ENCODE peak calls at places on chromosome 4, in seven cellular contexts. K is A549, C is ovary, V is ascending aorta, Q is uterus, B is IMR-90, X is mammary epithelial cell. O is an unnamed sample. For H3K9me3 and H3K4me1, the result is how much of the 10 kb centered on the place peaks cover.

GRCh38 chr4:124931050-124931449 is 218.5 kb upstream of the ANKRD50 start:
- DNase-seq in K (no peak), C (no peak), V (no peak), Q (no peak), B (peak), X (no peak), O (no peak)

GRCh38 chr4:4866833-4867744 is 7.6 kb downstream of the MSX1 start:
- DNase-seq in K (no peak), C (no peak), V (no peak), Q (peak), B (no peak), X (no peak), O (no peak)

GRCh38 chr4:11700751-11701226 is 272.1 kb upstream of the HS3ST1 start:
- DNase-seq in K (no peak), C (no peak), V (no peak), Q (no peak), B (peak), X (peak), O (no peak)

GRCh38 chr4:40307627-40308497 is 27.3 kb upstream of the CHRNA9 start:
- DNase-seq in K (no peak), C (no peak), V (no peak), Q (no peak), B (no peak), X (no peak), O (no peak)

GRCh38 chr4:163554870-163555465 is 60.5 kb downstream of the TMA16 start:
- DNase-seq in K (no peak), C (no peak), V (no peak), Q (no peak), B (peak), X (peak), O (peak)

GRCh38 chr4:10457255-10457801 is at the start of gene ZNF518B:
- DNase-seq in K (peak), C (peak), V (no peak), Q (peak), B (peak), X (peak), O (peak)

GRCh38 chr4:95694411-95694810 is 145.5 kb upstream of the PDHA2 start:
- DNase-seq in K (no peak), C (no peak), V (no peak), Q (no peak), B (no peak), X (peak), O (no peak)

GRCh38 chr4:1644906-1645657 is 39.0 kb downstream of the FAM53A start:
- DNase-seq in K (no peak), C (no peak), V (no peak), Q (peak), B (no peak), X (peak), O (no peak)

GRCh38 chr4:56414135-56414675 is 21.2 kb downstream of the PPAT start:
- DNase-seq in K (no peak), C (no peak), V (no peak), Q (no peak), B (peak), X (peak), O (no peak)

GRCh38 chr4:189059996-189060570 is 880.6 kb upstream of the FRG1 start:
- DNase-seq in K (no peak), C (no peak), V (no peak), Q (no peak), B (no peak), X (no peak), O (no peak)

GRCh38 chr4:180828455-180829018 is 1414.7 kb upstream of the TENM3 start:
- DNase-seq in K (peak), C (no peak), V (no peak), Q (no peak), B (peak), X (peak), O (peak)

GRCh38 chr4:109121561-109121960 is 180.9 kb downstream of the COL25A1 start:
- DNase-seq in K (no peak), C (no peak), V (no peak), Q (no peak), B (no peak), X (no peak), O (no peak)

GRCh38 chr4:39044947-39045734 is 12.9 kb upstream of the TMEM156 start:
- DNase-seq in K (peak), C (peak), V (no peak), Q (no peak), B (no peak), X (peak), O (peak)

GRCh38 chr4:30839583-30840520 is 119.7 kb downstream of the PCDH7 start:
- DNase-seq in K (no peak), C (no peak), V (no peak), Q (no peak), B (peak), X (peak), O (no peak)

GRCh38 chr4:123443401-123444297 is 47.1 kb downstream of the SPRY1 start:
- DNase-seq in K (no peak), C (no peak), V (no peak), Q (no peak), B (peak), X (no peak), O (no peak)

GRCh38 chr4:154277164-154277563 is 214.4 kb downstream of the DCHS2 start:
- DNase-seq in K (no peak), C (no peak), V (no peak), Q (no peak), B (no peak), X (peak), O (no peak)

GRCh38 chr4:145541266-145541770 is 59.7 kb downstream of the SMAD1 start:
- DNase-seq in K (no peak), C (no peak), V (no peak), Q (no peak), B (no peak), X (peak), O (no peak)

GRCh38 chr4:95048296-95048695 is 290.5 kb downstream of the BMPR1B start:
- DNase-seq in K (no peak), C (no peak), V (no peak), Q (no peak), B (no peak), X (no peak), O (no peak)

GRCh38 chr4:107721436-107722090 is 1.5 kb upstream of the PAPSS1 start:
- DNase-seq in K (no peak), C (peak), V (no peak), Q (no peak), B (no peak), X (no peak), O (no peak)

GRCh38 chr4:10078481-10079233 is 37.9 kb downstream of the WDR1 start:
- DNase-seq in K (no peak), C (no peak), V (no peak), Q (no peak), B (no peak), X (no peak), O (no peak)

GRCh38 chr4:68361146-68361589 is 11.3 kb upstream of the YTHDC1 start:
- DNase-seq in K (peak), C (no peak), V (no peak), Q (no peak), B (peak), X (peak), O (peak)

GRCh38 chr4:7581477-7581876 is 146.7 kb upstream of the PSAPL1 start:
- DNase-seq in K (peak), C (peak), V (no peak), Q (no peak), B (peak), X (no peak), O (no peak)

GRCh38 chr4:8615366-8615765 is 22.8 kb downstream of the CPZ start:
- DNase-seq in K (no peak), C (peak), V (no peak), Q (no peak), B (no peak), X (no peak), O (no peak)

GRCh38 chr4:148653681-148654080 is 211.5 kb upstream of the NR3C2 start:
- DNase-seq in K (no peak), C (no peak), V (no peak), Q (no peak), B (no peak), X (no peak), O (no peak)

GRCh38 chr4:180486342-180486741 is 1756.9 kb upstream of the TENM3 start:
- DNase-seq in K (no peak), C (no peak), V (no peak), Q (no peak), B (no peak), X (no peak), O (no peak)

GRCh38 chr4:163866728-163867313 is 372.3 kb downstream of the TMA16 start:
- DNase-seq in K (no peak), C (no peak), V (no peak), Q (no peak), B (peak), X (peak), O (no peak)

GRCh38 chr4:46386570-46386969 is 3.4 kb downstream of the GABRA2 start:
- DNase-seq in K (no peak), C (no peak), V (no peak), Q (no peak), B (no peak), X (no peak), O (no peak)

GRCh38 chr4:11299016-11299415 is 129.7 kb downstream of the HS3ST1 start:
- DNase-seq in K (no peak), C (no peak), V (no peak), Q (no peak), B (no peak), X (peak), O (no peak)

GRCh38 chr4:119103263-119103662 is 32.4 kb upstream of the MYOZ2 start:
- DNase-seq in K (peak), C (no peak), V (no peak), Q (no peak), B (peak), X (peak), O (peak)

GRCh38 chr4:150236626-150237025 is 158.4 kb downstream of the DCLK2 start:
- DNase-seq in K (peak), C (no peak), V (no peak), Q (no peak), B (peak), X (no peak), O (no peak)

GRCh38 chr4:53019485-53020382 is 157.6 kb downstream of the RASL11B start:
- DNase-seq in K (peak), C (no peak), V (no peak), Q (peak), B (peak), X (peak), O (no peak)

GRCh38 chr4:188262464-188262863 is 123.2 kb downstream of the TRIML1 start:
- DNase-seq in K (peak), C (no peak), V (no peak), Q (no peak), B (peak), X (peak), O (no peak)

GRCh38 chr4:97395980-97396562 is 747.2 kb downstream of the STPG2 start:
- DNase-seq in K (peak), C (no peak), V (no peak), Q (no peak), B (no peak), X (no peak), O (no peak)

GRCh38 chr4:1017706-1018105 is 6.3 kb downstream of the FGFRL1 start:
- DNase-seq in K (no peak), C (no peak), V (no peak), Q (no peak), B (no peak), X (no peak), O (no peak)

GRCh38 chr4:127203561-127204260 is 429.0 kb upstream of the INTU start:
- DNase-seq in K (no peak), C (no peak), V (no peak), Q (no peak), B (peak), X (peak), O (no peak)

GRCh38 chr4:86661006-86661405 is 66.9 kb downstream of the PTPN13 start:
- DNase-seq in K (no peak), C (no peak), V (no peak), Q (no peak), B (no peak), X (no peak), O (no peak)

GRCh38 chr4:147683172-147683571 is 791 bp downstream of the PRMT9 start:
- DNase-seq in K (no peak), C (no peak), V (no peak), Q (no peak), B (peak), X (peak), O (no peak)

GRCh38 chr4:153084939-153085630 is 119.2 kb upstream of the TRIM2 start:
- DNase-seq in K (peak), C (peak), V (no peak), Q (peak), B (peak), X (peak), O (peak)

GRCh38 chr4:13088726-13089658 is 395.1 kb downstream of the RAB28 start:
- DNase-seq in K (no peak), C (no peak), V (no peak), Q (no peak), B (no peak), X (no peak), O (no peak)

GRCh38 chr4:24956763-24957162 is 43.9 kb upstream of the CCDC149 start:
- DNase-seq in K (no peak), C (no peak), V (no peak), Q (no peak), B (no peak), X (no peak), O (no peak)

GRCh38 chr4:24949970-24950369 is 37.1 kb upstream of the CCDC149 start:
- DNase-seq in K (no peak), C (no peak), V (no peak), Q (no peak), B (no peak), X (no peak), O (no peak)

GRCh38 chr4:24956091-24956490 is 43.2 kb upstream of the CCDC149 start:
- DNase-seq in K (no peak), C (no peak), V (no peak), Q (no peak), B (no peak), X (no peak), O (no peak)

DNA sequence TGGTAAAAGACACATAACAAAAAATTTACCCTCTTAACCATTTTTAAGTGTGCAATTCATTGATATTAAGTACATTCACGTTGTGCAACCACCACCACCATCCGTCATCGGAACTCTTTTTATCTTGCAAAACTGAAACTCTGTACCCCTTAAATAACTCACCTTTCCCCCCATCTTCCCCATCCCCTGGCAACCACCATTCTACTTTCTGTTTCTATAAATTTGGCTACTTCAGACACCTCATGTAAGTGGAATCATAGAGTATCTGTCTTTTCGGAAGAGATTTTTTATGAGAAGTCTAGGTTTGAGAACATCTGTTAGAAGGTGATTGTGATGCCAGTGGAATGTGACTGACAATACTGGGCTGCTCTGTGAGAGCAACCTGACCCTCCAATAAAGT is 39.8 kb upstream of the CCDC149 start:
- DNase-seq in K (no peak), C (no peak), V (no peak), Q (no peak), B (no peak), X (no peak), O (no peak)
- H3K9me3 ChIP-seq in K (under half), C (under half), V (under half), Q (under half), B (under half), X (under half), O (under half)

DNA sequence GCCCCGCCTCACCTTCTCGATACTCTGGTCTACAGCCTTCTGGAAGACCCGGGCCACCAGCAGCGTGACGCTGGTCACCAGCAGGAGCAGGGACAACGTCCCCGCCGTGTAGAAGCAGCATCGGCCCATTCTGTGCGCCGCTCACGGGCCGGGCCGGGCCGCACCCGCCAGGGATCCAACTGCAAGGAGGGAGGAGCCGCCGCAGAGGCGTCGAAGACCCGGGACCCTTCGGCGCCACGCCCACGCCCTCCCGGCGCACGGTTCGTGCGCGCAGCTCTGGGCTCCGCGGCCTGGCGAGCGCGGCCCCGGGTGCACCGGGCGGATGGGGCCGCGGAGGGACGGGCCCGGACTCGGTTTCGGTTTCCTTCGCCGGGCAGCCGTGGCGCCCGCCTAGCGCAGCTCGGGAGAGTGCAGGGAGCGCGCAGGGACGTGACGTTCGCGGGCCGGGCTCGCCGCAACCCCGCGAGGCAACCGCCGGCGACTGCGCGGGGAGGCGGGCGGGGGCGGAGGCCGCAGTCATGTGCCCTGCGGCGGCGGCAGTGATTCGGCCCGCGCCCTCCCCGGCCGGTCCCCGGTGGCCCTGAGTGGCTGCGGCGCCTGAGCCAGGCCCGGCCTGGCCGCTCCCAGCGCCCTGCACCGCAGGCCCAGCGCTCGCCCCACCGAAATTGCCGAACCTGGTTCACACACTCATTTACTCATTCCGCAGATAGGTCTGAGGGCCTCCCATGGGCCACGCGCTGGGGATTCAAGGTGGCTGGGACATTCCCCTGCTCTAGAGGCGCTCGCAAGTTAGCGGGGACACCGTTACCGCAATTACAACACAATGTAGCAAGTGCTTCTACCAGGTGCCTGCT is at the start of gene SCARB2:
- DNase-seq in K (peak), C (peak), V (peak), Q (peak), B (peak), X (peak), O (peak)
- H3K4me1 ChIP-seq in K (under half), C (under half), V (under half), Q (under half), B (under half), X (under half), O (under half)

DNA sequence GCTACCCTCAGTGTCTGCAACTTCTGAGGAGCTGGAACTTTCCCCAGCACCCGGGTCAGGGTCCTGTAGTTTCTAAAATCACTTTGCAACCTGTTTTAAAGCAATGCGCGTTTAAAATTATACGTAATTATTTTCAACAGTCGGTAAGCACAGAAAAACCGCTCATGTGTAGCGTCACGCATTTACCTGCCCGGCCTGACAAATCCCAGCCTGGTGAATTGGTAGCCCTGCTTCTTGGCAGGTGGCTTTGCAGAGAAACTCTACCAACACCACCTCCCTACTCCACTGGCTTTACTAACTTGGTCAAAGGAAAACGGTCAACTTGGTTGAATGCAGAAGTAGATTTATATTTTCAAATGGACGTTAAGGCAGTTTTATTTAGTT is 651 bp downstream of the BANK1 start:
- DNase-seq in K (peak), C (no peak), V (no peak), Q (no peak), B (no peak), X (no peak), O (no peak)
- H3K27ac ChIP-seq in K (peak), C (no peak), V (no peak), Q (no peak), B (no peak), X (no peak), O (no peak)

GRCh38 chr4:110614173-110614948 is 8.5 kb downstream of the PITX2 start:
- DNase-seq in K (no peak), C (no peak), V (no peak), Q (no peak), B (no peak), X (no peak), O (no peak)

GRCh38 chr4:110616162-110617062 is 6.5 kb downstream of the PITX2 start:
- DNase-seq in K (no peak), C (no peak), V (no peak), Q (no peak), B (no peak), X (no peak), O (no peak)

GRCh38 chr4:110614981-110615365 is 7.9 kb downstream of the PITX2 start:
- DNase-seq in K (no peak), C (no peak), V (no peak), Q (no peak), B (no peak), X (no peak), O (no peak)

GRCh38 chr4:110617095-110617494 is 5.8 kb downstream of the PITX2 start:
- DNase-seq in K (no peak), C (no peak), V (no peak), Q (no peak), B (no peak), X (no peak), O (no peak)

DNA sequence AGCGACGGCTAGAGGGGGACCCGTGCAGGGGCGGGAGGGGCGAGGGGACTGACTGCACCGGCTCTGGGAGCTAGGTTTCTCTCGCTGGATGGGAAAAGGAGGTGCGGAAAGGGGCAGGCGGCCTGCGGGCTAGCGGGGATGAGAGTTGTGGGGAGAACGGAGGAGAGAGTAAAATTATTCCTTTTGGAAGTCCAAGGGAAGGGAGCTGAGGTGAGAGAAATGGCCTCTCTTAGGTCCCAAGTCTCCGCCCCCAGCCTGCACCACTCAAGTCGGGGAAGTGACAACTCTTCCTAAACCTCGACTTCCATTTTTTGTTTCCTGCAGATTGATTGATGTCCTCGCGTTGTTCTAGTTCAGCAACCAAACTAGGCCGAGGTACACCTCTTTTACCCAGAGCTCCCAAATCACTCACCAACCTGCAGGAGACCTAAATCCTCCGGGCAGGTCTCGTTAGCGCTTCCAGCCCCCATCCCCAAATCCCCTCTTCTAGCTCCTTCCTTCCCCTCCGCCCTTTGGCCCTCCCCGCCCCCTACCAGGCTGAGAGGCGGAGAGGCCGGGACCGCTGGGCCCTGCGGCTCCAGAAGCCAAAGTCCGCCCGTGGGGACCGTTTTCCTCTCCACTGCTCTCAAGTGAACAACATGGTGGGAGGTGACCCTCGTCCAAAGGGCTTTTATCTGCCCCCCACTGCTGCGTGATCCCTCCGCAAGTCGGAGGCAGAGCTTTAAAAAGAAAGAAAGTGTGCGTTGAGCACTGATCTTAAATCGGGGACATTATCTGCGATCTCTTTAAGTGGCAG is 7.3 kb downstream of the PITX2 start:
- DNase-seq in K (no peak), C (no peak), V (no peak), Q (no peak), B (no peak), X (no peak), O (no peak)
- H3K9me3 ChIP-seq in K (under half), C (under half), V (under half), Q (under half), B (under half), X (under half), O (under half)

GRCh38 chr4:3291969-3292570 is 751 bp upstream of the RGS12 start:
- DNase-seq in K (peak), C (peak), V (no peak), Q (peak), B (no peak), X (peak), O (peak)
- H3K4me1 ChIP-seq in K (under half), C (under half), V (under half), Q (under half), B (under half), X (under half), O (under half)